ENCODE peak calls at places on chromosomes 5 and 9, in five cellular contexts. One of them, this sample, is unnamed.

GRCh38 chr5:145509336-145510150 is 325.6 kb downstream of the PRELID2 start:
- DNase-seq in fibroblast of gingiva: peak
- DNase-seq in activated T-cell treated with anti-CD3 and anti-CD28 coated beads for 1 hour: no peak
- DNase-seq in Peyer's patch: no peak
- DNase-seq in neural crest cell: no peak
- DNase-seq in this sample: peak

GRCh38 chr9:14215614-14216013 is 98.3 kb downstream of the NFIB start:
- DNase-seq in Peyer's patch: no peak
- DNase-seq in activated T-cell treated with anti-CD3 and anti-CD28 coated beads for 1 hour: no peak
- DNase-seq in fibroblast of gingiva: no peak
- DNase-seq in neural crest cell: no peak
- DNase-seq in this sample: no peak

GRCh38 chr5:149455889-149456409 is 76.9 kb upstream of the IL17B start:
- DNase-seq in Peyer's patch: no peak
- DNase-seq in fibroblast of gingiva: peak
- DNase-seq in neural crest cell: no peak
- DNase-seq in activated T-cell treated with anti-CD3 and anti-CD28 coated beads for 1 hour: no peak
- DNase-seq in this sample: peak

GRCh38 chr5:101306391-101307137 is 403.5 kb upstream of the ST8SIA4 start:
- DNase-seq in neural crest cell: no peak
- DNase-seq in fibroblast of gingiva: no peak
- DNase-seq in Peyer's patch: no peak
- DNase-seq in activated T-cell treated with anti-CD3 and anti-CD28 coated beads for 1 hour: no peak
- DNase-seq in this sample: no peak

GRCh38 chr5:150162142-150162513 is 4.5 kb upstream of the CDX1 start:
- DNase-seq in Peyer's patch: peak
- DNase-seq in activated T-cell treated with anti-CD3 and anti-CD28 coated beads for 1 hour: no peak
- DNase-seq in neural crest cell: no peak
- DNase-seq in fibroblast of gingiva: no peak
- DNase-seq in this sample: no peak

GRCh38 chr5:173187054-173187743 is 42.9 kb downstream of the BNIP1 start:
- DNase-seq in fibroblast of gingiva: no peak
- DNase-seq in neural crest cell: no peak
- DNase-seq in activated T-cell treated with anti-CD3 and anti-CD28 coated beads for 1 hour: no peak
- DNase-seq in Peyer's patch: no peak
- DNase-seq in this sample: no peak

GRCh38 chr9:114732842-114733241 is 50.9 kb upstream of the TEX48 start:
- DNase-seq in fibroblast of gingiva: no peak
- DNase-seq in activated T-cell treated with anti-CD3 and anti-CD28 coated beads for 1 hour: no peak
- DNase-seq in Peyer's patch: no peak
- DNase-seq in neural crest cell: no peak
- DNase-seq in this sample: no peak

GRCh38 chr9:138024831-138025291 is 147.3 kb downstream of the CACNA1B start:
- DNase-seq in fibroblast of gingiva: no peak
- DNase-seq in Peyer's patch: peak
- DNase-seq in neural crest cell: no peak
- DNase-seq in activated T-cell treated with anti-CD3 and anti-CD28 coated beads for 1 hour: no peak
- DNase-seq in this sample: no peak

GRCh38 chr5:122844916-122845252 is 529 bp upstream of the SNX24 start:
- DNase-seq in neural crest cell: no peak
- DNase-seq in activated T-cell treated with anti-CD3 and anti-CD28 coated beads for 1 hour: no peak
- DNase-seq in fibroblast of gingiva: no peak
- DNase-seq in Peyer's patch: no peak
- DNase-seq in this sample: no peak

GRCh38 chr9:22416692-22417060 is 29.9 kb upstream of the DMRTA1 start:
- DNase-seq in Peyer's patch: no peak
- DNase-seq in activated T-cell treated with anti-CD3 and anti-CD28 coated beads for 1 hour: no peak
- DNase-seq in fibroblast of gingiva: peak
- DNase-seq in neural crest cell: no peak
- DNase-seq in this sample: no peak

GRCh38 chr5:156473271-156473935 is 146.4 kb downstream of the SGCD start:
- DNase-seq in neural crest cell: no peak
- DNase-seq in activated T-cell treated with anti-CD3 and anti-CD28 coated beads for 1 hour: no peak
- DNase-seq in Peyer's patch: no peak
- DNase-seq in fibroblast of gingiva: peak
- DNase-seq in this sample: no peak

GRCh38 chr5:151132959-151133358 is 24.6 kb downstream of the ANXA6 start:
- DNase-seq in fibroblast of gingiva: no peak
- DNase-seq in activated T-cell treated with anti-CD3 and anti-CD28 coated beads for 1 hour: no peak
- DNase-seq in Peyer's patch: no peak
- DNase-seq in neural crest cell: no peak
- DNase-seq in this sample: no peak

GRCh38 chr5:179624841-179625271 is 1.4 kb upstream of the HNRNPH1 start:
- DNase-seq in fibroblast of gingiva: no peak
- DNase-seq in Peyer's patch: no peak
- DNase-seq in neural crest cell: no peak
- DNase-seq in activated T-cell treated with anti-CD3 and anti-CD28 coated beads for 1 hour: no peak
- DNase-seq in this sample: no peak

GRCh38 chr9:38226491-38226951 is 157.5 kb upstream of the SHB start:
- DNase-seq in Peyer's patch: no peak
- DNase-seq in neural crest cell: no peak
- DNase-seq in activated T-cell treated with anti-CD3 and anti-CD28 coated beads for 1 hour: no peak
- DNase-seq in fibroblast of gingiva: no peak
- DNase-seq in this sample: no peak

GRCh38 chr5:179160584-179160983 is 100.4 kb downstream of the ZNF354C start:
- DNase-seq in neural crest cell: no peak
- DNase-seq in fibroblast of gingiva: no peak
- DNase-seq in activated T-cell treated with anti-CD3 and anti-CD28 coated beads for 1 hour: no peak
- DNase-seq in Peyer's patch: no peak
- DNase-seq in this sample: peak

GRCh38 chr5:127392762-127393161 is 102.2 kb downstream of the MEGF10 start:
- DNase-seq in activated T-cell treated with anti-CD3 and anti-CD28 coated beads for 1 hour: no peak
- DNase-seq in neural crest cell: no peak
- DNase-seq in Peyer's patch: no peak
- DNase-seq in fibroblast of gingiva: no peak
- DNase-seq in this sample: no peak

GRCh38 chr9:124873664-124874063 is 11.7 kb downstream of the ARPC5L start:
- DNase-seq in neural crest cell: no peak
- DNase-seq in activated T-cell treated with anti-CD3 and anti-CD28 coated beads for 1 hour: no peak
- DNase-seq in Peyer's patch: no peak
- DNase-seq in fibroblast of gingiva: no peak
- DNase-seq in this sample: no peak

GRCh38 chr5:34585601-34586104 is 70.5 kb upstream of the RAI14 start:
- DNase-seq in fibroblast of gingiva: peak
- DNase-seq in neural crest cell: no peak
- DNase-seq in activated T-cell treated with anti-CD3 and anti-CD28 coated beads for 1 hour: no peak
- DNase-seq in Peyer's patch: no peak
- DNase-seq in this sample: no peak

GRCh38 chr9:83403864-83404263 is 134.3 kb downstream of the FRMD3 start:
- DNase-seq in fibroblast of gingiva: peak
- DNase-seq in Peyer's patch: no peak
- DNase-seq in neural crest cell: no peak
- DNase-seq in activated T-cell treated with anti-CD3 and anti-CD28 coated beads for 1 hour: no peak
- DNase-seq in this sample: no peak

This sample was measured in stromal cell of bone marrow.